ENCODE peak calls at places on chromosomes 16 and 17, in four cellular contexts. C is progenitor cell of endocrine pancreas; Z is RPMI8226; B is activated effector memory CD4-positive, alpha-beta T cell treated with Interleukin-2 at 50 U/mL for 16 hours. E is an unnamed sample.

GRCh38 chr16:84810518-84811273 is 9.1 kb upstream of the CRISPLD2 start:
- DNase-seq in B (no peak), Z (peak), C (no peak), E (no peak)

GRCh38 chr16:58960484-58960883 is 226.4 kb upstream of the GOT2 start:
- DNase-seq in C (no peak), B (no peak), Z (no peak), E (no peak)

GRCh38 chr17:82179946-82180475 is 32.6 kb downstream of the CCDC57 start:
- DNase-seq in C (no peak), B (no peak), Z (no peak), E (no peak)

GRCh38 chr17:1908699-1909309 is 79.0 kb downstream of the RPA1 start:
- DNase-seq in Z (peak), C (peak), B (peak), E (peak)

GRCh38 chr17:79607941-79608728 is 2.7 kb downstream of the RBFOX3 start:
- DNase-seq in C (peak), Z (peak), B (no peak), E (no peak)

GRCh38 chr16:87006789-87007745 is 310.1 kb downstream of the C16orf95 start:
- DNase-seq in B (no peak), C (no peak), Z (no peak), E (no peak)

GRCh38 chr16:81035975-81036750 is 521 bp downstream of the ATMIN start:
- DNase-seq in B (no peak), C (peak), Z (peak), E (no peak)

GRCh38 chr17:59633658-59634359 is 14.1 kb downstream of the CLTC start:
- DNase-seq in C (no peak), B (no peak), Z (peak), E (no peak)

GRCh38 chr17:49497147-49498036 is 2.3 kb downstream of the NGFR start:
- DNase-seq in C (peak), B (no peak), Z (no peak), E (peak)

GRCh38 chr17:59046192-59046591 is 60.5 kb downstream of the TRIM37 start:
- DNase-seq in B (no peak), C (no peak), Z (no peak), E (no peak)

GRCh38 chr17:28018439-28019070 is 23.9 kb upstream of the NLK start:
- DNase-seq in B (no peak), Z (no peak), C (no peak), E (no peak)

GRCh38 chr16:69309316-69309715 is 1.8 kb upstream of the VPS4A start:
- DNase-seq in B (no peak), C (no peak), Z (no peak), E (no peak)

GRCh38 chr17:52678211-52678610 is 519.7 kb upstream of the CA10 start:
- DNase-seq in Z (no peak), B (no peak), C (no peak), E (no peak)

GRCh38 chr16:89613101-89613953 is at the start of gene DPEP1:
- DNase-seq in B (no peak), Z (peak), C (no peak), E (no peak)

GRCh38 chr17:7932949-7933348 is 943 bp downstream of the CNTROB start:
- DNase-seq in B (no peak), C (no peak), Z (peak), E (no peak)

GRCh38 chr17:68297168-68297567 is 5.9 kb downstream of the ARSG start:
- DNase-seq in B (no peak), Z (no peak), C (no peak), E (peak)

GRCh38 chr17:82611140-82612058 is 36.8 kb downstream of the WDR45B start:
- DNase-seq in Z (no peak), C (no peak), B (no peak), E (no peak)

GRCh38 chr17:78357177-78357586 is 2.7 kb downstream of the SOCS3 start:
- DNase-seq in B (no peak), Z (no peak), C (no peak), E (peak)

GRCh38 chr16:6643083-6643686 is 689.5 kb upstream of the RBFOX1 start:
- DNase-seq in C (peak), Z (peak), B (no peak), E (no peak)

GRCh38 chr16:11819798-11820197 is 22.7 kb upstream of the ZC3H7A start:
- DNase-seq in B (no peak), Z (peak), C (no peak), E (no peak)

GRCh38 chr17:51848451-51848850 is 310.1 kb downstream of the CA10 start:
- DNase-seq in B (no peak), C (no peak), Z (no peak), E (no peak)

GRCh38 chr17:72273301-72274056 is 152.7 kb downstream of the SOX9 start:
- DNase-seq in C (no peak), Z (no peak), B (no peak), E (no peak)

GRCh38 chr16:35909351-35909954 is 2450.0 kb downstream of the TP53TG3F start:
- DNase-seq in C (no peak), Z (no peak), B (no peak), E (no peak)

GRCh38 chr17:66290097-66290722 is 12.2 kb upstream of the PRKCA start:
- DNase-seq in Z (no peak), C (no peak), B (no peak), E (no peak)

GRCh38 chr17:41695954-41696720 is 7.5 kb downstream of the EIF1 start:
- DNase-seq in Z (peak), B (peak), C (peak), E (peak)

GRCh38 chr16:71883849-71884638 is at the start of gene ZNF821:
- DNase-seq in Z (peak), B (peak), C (peak), E (peak)

GRCh38 chr17:73304971-73305786 is 6.6 kb downstream of the CDC42EP4 start:
- DNase-seq in Z (no peak), C (no peak), B (no peak), E (peak)

GRCh38 chr16:4383591-4384495 is 12.2 kb downstream of the VASN start:
- DNase-seq in Z (no peak), C (no peak), B (no peak), E (no peak)

GRCh38 chr17:6786618-6787017 is 10.6 kb downstream of the FBXO39 start:
- DNase-seq in C (no peak), B (no peak), Z (no peak), E (no peak)

GRCh38 chr17:66493283-66494019 is 191.0 kb downstream of the PRKCA start:
- DNase-seq in C (no peak), B (no peak), Z (no peak), E (no peak)

GRCh38 chr16:2056681-2057407 is 9.1 kb downstream of the TSC2 start:
- DNase-seq in Z (no peak), B (no peak), C (no peak), E (no peak)